ENCODE peak calls at places on chromosome 3, in seven cellular contexts. One of them, this sample, is unnamed.

GRCh38 chr3:169769287-169770181 is at the start of gene ACTRT3:
- DNase-seq in A673: peak; percentile 82
- DNase-seq in CD8-positive, alpha-beta memory T cell: peak; percentile 49
- DNase-seq in A549: peak; percentile 33
- DNase-seq in stimulated activated naive CD8-positive, alpha-beta T cell treated with anti-CD3 and anti-CD28 coated beads, Interleukin-15, amount 100 ng/mL, for 72 hours: peak; percentile 76
- DNase-seq in T-helper 9 cell: peak; percentile 44
- DNase-seq in HFFc6: peak; percentile 32
- DNase-seq in this sample: peak; percentile 77

GRCh38 chr3:45583021-45583851 is 11.3 kb upstream of the LIMD1 start:
- DNase-seq in A549: no peak
- DNase-seq in HFFc6: no peak
- DNase-seq in A673: no peak
- DNase-seq in stimulated activated naive CD8-positive, alpha-beta T cell treated with anti-CD3 and anti-CD28 coated beads, Interleukin-15, amount 100 ng/mL, for 72 hours: no peak
- DNase-seq in CD8-positive, alpha-beta memory T cell: no peak
- DNase-seq in T-helper 9 cell: no peak
- DNase-seq in this sample: no peak

GRCh38 chr3:4885322-4885721 is 93.9 kb upstream of the BHLHE40 start:
- DNase-seq in HFFc6: no peak
- DNase-seq in T-helper 9 cell: no peak
- DNase-seq in CD8-positive, alpha-beta memory T cell: no peak
- DNase-seq in stimulated activated naive CD8-positive, alpha-beta T cell treated with anti-CD3 and anti-CD28 coated beads, Interleukin-15, amount 100 ng/mL, for 72 hours: no peak
- DNase-seq in A549: no peak
- DNase-seq in A673: no peak
- DNase-seq in this sample: no peak

GRCh38 chr3:126031981-126032471 is 51.9 kb downstream of the SLC41A3 start:
- DNase-seq in stimulated activated naive CD8-positive, alpha-beta T cell treated with anti-CD3 and anti-CD28 coated beads, Interleukin-15, amount 100 ng/mL, for 72 hours: no peak
- DNase-seq in T-helper 9 cell: no peak
- DNase-seq in HFFc6: no peak
- DNase-seq in A549: no peak
- DNase-seq in CD8-positive, alpha-beta memory T cell: no peak
- DNase-seq in A673: no peak
- DNase-seq in this sample: no peak

GRCh38 chr3:30401971-30402370 is 204.4 kb upstream of the TGFBR2 start:
- DNase-seq in A673: no peak
- DNase-seq in stimulated activated naive CD8-positive, alpha-beta T cell treated with anti-CD3 and anti-CD28 coated beads, Interleukin-15, amount 100 ng/mL, for 72 hours: no peak
- DNase-seq in T-helper 9 cell: no peak
- DNase-seq in A549: no peak
- DNase-seq in HFFc6: peak; percentile 62
- DNase-seq in CD8-positive, alpha-beta memory T cell: no peak
- DNase-seq in this sample: no peak

GRCh38 chr3:53749428-53749827 is 96.8 kb downstream of the CHDH start:
- DNase-seq in T-helper 9 cell: no peak
- DNase-seq in stimulated activated naive CD8-positive, alpha-beta T cell treated with anti-CD3 and anti-CD28 coated beads, Interleukin-15, amount 100 ng/mL, for 72 hours: no peak
- DNase-seq in HFFc6: no peak
- DNase-seq in A549: no peak
- DNase-seq in A673: no peak
- DNase-seq in CD8-positive, alpha-beta memory T cell: no peak
- DNase-seq in this sample: no peak

GRCh38 chr3:4814904-4815574 is 164.2 kb upstream of the BHLHE40 start:
- DNase-seq in HFFc6: no peak
- DNase-seq in A673: no peak
- DNase-seq in CD8-positive, alpha-beta memory T cell: no peak
- DNase-seq in A549: no peak
- DNase-seq in stimulated activated naive CD8-positive, alpha-beta T cell treated with anti-CD3 and anti-CD28 coated beads, Interleukin-15, amount 100 ng/mL, for 72 hours: no peak
- DNase-seq in T-helper 9 cell: no peak
- DNase-seq in this sample: no peak

GRCh38 chr3:125143982-125144652 is 68.4 kb downstream of the SLC12A8 start:
- DNase-seq in CD8-positive, alpha-beta memory T cell: no peak
- DNase-seq in T-helper 9 cell: no peak
- DNase-seq in HFFc6: no peak
- DNase-seq in A549: no peak
- DNase-seq in A673: peak; percentile 19
- DNase-seq in stimulated activated naive CD8-positive, alpha-beta T cell treated with anti-CD3 and anti-CD28 coated beads, Interleukin-15, amount 100 ng/mL, for 72 hours: no peak
- DNase-seq in this sample: peak; percentile 54

GRCh38 chr3:144923051-144923450 is 951.4 kb downstream of the DIPK2A start:
- DNase-seq in stimulated activated naive CD8-positive, alpha-beta T cell treated with anti-CD3 and anti-CD28 coated beads, Interleukin-15, amount 100 ng/mL, for 72 hours: no peak
- DNase-seq in T-helper 9 cell: no peak
- DNase-seq in A673: peak; percentile 10
- DNase-seq in A549: no peak
- DNase-seq in HFFc6: no peak
- DNase-seq in CD8-positive, alpha-beta memory T cell: no peak
- DNase-seq in this sample: no peak

GRCh38 chr3:45565341-45565740 is 29.2 kb upstream of the LIMD1 start:
- DNase-seq in HFFc6: no peak
- DNase-seq in A549: no peak
- DNase-seq in T-helper 9 cell: no peak
- DNase-seq in A673: no peak
- DNase-seq in CD8-positive, alpha-beta memory T cell: no peak
- DNase-seq in stimulated activated naive CD8-positive, alpha-beta T cell treated with anti-CD3 and anti-CD28 coated beads, Interleukin-15, amount 100 ng/mL, for 72 hours: no peak
- DNase-seq in this sample: no peak